ENCODE peak calls at places on chromosome 2, in seven cellular contexts. Z, P, W, Q, X, O and K are unnamed samples.

GRCh38 chr2:121664713-121665112 is 15.5 kb upstream of the CLASP1 start:
- DNase-seq in Z (no peak), P (no peak), W (no peak), Q (no peak), X (no peak), O (no peak), K (no peak)

GRCh38 chr2:78498125-78498524 is 527.4 kb upstream of the REG3G start:
- DNase-seq in Z (no peak), P (no peak), W (peak; percentile 54), Q (no peak), X (no peak), O (no peak), K (no peak)

GRCh38 chr2:71974846-71975245 is 172.8 kb downstream of the CYP26B1 start:
- DNase-seq in Z (no peak), P (no peak), W (no peak), Q (no peak), X (no peak), O (no peak), K (no peak)

GRCh38 chr2:134371041-134371440 is 117.2 kb downstream of the MGAT5 start:
- DNase-seq in Z (no peak), P (no peak), W (no peak), Q (no peak), X (no peak), O (no peak), K (no peak)

GRCh38 chr2:231613054-231613654 is 20.5 kb downstream of the TEX44 start:
- DNase-seq in Z (no peak), P (no peak), W (peak; percentile 85), Q (no peak), X (peak; percentile 31), O (no peak), K (no peak)

GRCh38 chr2:128457006-128457604 is 138.4 kb upstream of the HS6ST1 start:
- DNase-seq in Z (no peak), P (peak; percentile 14), W (peak; percentile 68), Q (no peak), X (no peak), O (peak; percentile 33), K (no peak)

GRCh38 chr2:72940361-72940760 is 23.0 kb downstream of the EMX1 start:
- DNase-seq in Z (no peak), P (no peak), W (no peak), Q (no peak), X (no peak), O (no peak), K (no peak)

GRCh38 chr2:109711230-109712125 is 82.6 kb upstream of the RGPD5 start:
- DNase-seq in Z (no peak), P (no peak), W (no peak), Q (peak; percentile 20), X (no peak), O (no peak), K (no peak)

GRCh38 chr2:105187531-105187930 is 54.0 kb upstream of the GPR45 start:
- DNase-seq in Z (no peak), P (no peak), W (no peak), Q (no peak), X (no peak), O (no peak), K (no peak)

GRCh38 chr2:55952415-55952814 is 28.8 kb upstream of the EFEMP1 start:
- DNase-seq in Z (no peak), P (no peak), W (no peak), Q (no peak), X (no peak), O (no peak), K (no peak)

GRCh38 chr2:114192362-114192761 is 250.1 kb upstream of the DPP10 start:
- DNase-seq in Z (no peak), P (no peak), W (no peak), Q (no peak), X (no peak), O (no peak), K (no peak)

GRCh38 chr2:233450854-233451575 is 96.7 kb downstream of the DGKD start:
- DNase-seq in Z (no peak), P (no peak), W (peak; percentile 62), Q (peak; percentile 19), X (no peak), O (peak; percentile 33), K (peak; percentile 27)

GRCh38 chr2:55771612-55772011 is 78.0 kb upstream of the PNPT1 start:
- DNase-seq in Z (no peak), P (peak; percentile 45), W (no peak), Q (no peak), X (no peak), O (no peak), K (no peak)

GRCh38 chr2:229870903-229871650 is 50.7 kb downstream of the TRIP12 start:
- DNase-seq in Z (no peak), P (no peak), W (no peak), Q (no peak), X (no peak), O (no peak), K (no peak)

GRCh38 chr2:181573140-181573736 is 83.7 kb downstream of the CERKL start:
- DNase-seq in Z (no peak), P (peak; percentile 72), W (no peak), Q (no peak), X (no peak), O (no peak), K (no peak)

GRCh38 chr2:62724106-62724505 is 18.6 kb downstream of the EHBP1 start:
- DNase-seq in Z (no peak), P (no peak), W (no peak), Q (no peak), X (no peak), O (no peak), K (no peak)

GRCh38 chr2:85541753-85542457 is 2.9 kb downstream of the MAT2A start:
- DNase-seq in Z (no peak), P (no peak), W (no peak), Q (no peak), X (no peak), O (no peak), K (no peak)

GRCh38 chr2:35688298-35688697 is 667.3 kb upstream of the CRIM1 start:
- DNase-seq in Z (no peak), P (no peak), W (no peak), Q (no peak), X (no peak), O (no peak), K (no peak)

GRCh38 chr2:102082591-102083586 is 59.7 kb upstream of the IL1R1 start:
- DNase-seq in Z (peak; percentile 19), P (no peak), W (no peak), Q (no peak), X (no peak), O (no peak), K (no peak)

DNA sequence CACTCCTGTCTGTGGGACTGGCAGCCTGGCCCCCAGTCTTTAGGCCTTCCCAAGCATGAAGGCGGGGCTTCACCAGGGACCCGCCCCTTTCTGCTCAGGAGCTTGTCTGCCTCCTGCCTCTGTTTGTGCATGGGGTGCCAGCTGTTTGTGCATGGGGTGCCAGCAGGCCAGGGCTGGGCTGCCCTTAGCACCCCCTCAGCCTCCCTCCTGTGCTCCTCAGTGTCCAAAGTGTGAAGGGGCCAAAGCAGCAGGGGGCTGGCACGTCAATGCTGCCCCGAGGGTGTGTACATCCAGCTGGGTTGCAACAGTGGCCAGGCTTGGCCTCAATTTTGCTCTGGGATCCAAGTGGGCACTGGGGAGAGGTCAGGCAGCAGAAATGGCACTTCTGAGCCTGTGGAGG is 298.0 kb upstream of the GALNT5 start:
- DNase-seq in Z (no peak), P (no peak), W (peak; percentile 64), Q (no peak), X (no peak), O (no peak), K (peak; percentile 28)
- H3K27ac ChIP-seq in Z (no peak overlapping the region), P (no peak overlapping the region), W (no peak overlapping the region), Q (no peak overlapping the region), X (no peak overlapping the region), O (no peak overlapping the region), K (no peak overlapping the region)

GRCh38 chr2:39898934-39899333 is 119.9 kb upstream of the THUMPD2 start:
- DNase-seq in Z (no peak), P (no peak), W (no peak), Q (no peak), X (no peak), O (no peak), K (no peak)

GRCh38 chr2:39893616-39894015 is 114.6 kb upstream of the THUMPD2 start:
- DNase-seq in Z (no peak), P (no peak), W (no peak), Q (no peak), X (no peak), O (no peak), K (no peak)

GRCh38 chr2:39902103-39902502 is 123.0 kb upstream of the THUMPD2 start:
- DNase-seq in Z (no peak), P (no peak), W (no peak), Q (no peak), X (no peak), O (no peak), K (no peak)

GRCh38 chr2:39897273-39897672 is 118.2 kb upstream of the THUMPD2 start:
- DNase-seq in Z (no peak), P (no peak), W (no peak), Q (no peak), X (no peak), O (no peak), K (no peak)
- H3K27me3 ChIP-seq in Z (no peaks in the 10 kb centered on the region), P (no peaks in the 10 kb centered on the region), W (no peaks in the 10 kb centered on the region), Q (no peaks in the 10 kb centered on the region), X (no peaks in the 10 kb centered on the region), O (no peaks in the 10 kb centered on the region), K (no peaks in the 10 kb centered on the region)

DNA sequence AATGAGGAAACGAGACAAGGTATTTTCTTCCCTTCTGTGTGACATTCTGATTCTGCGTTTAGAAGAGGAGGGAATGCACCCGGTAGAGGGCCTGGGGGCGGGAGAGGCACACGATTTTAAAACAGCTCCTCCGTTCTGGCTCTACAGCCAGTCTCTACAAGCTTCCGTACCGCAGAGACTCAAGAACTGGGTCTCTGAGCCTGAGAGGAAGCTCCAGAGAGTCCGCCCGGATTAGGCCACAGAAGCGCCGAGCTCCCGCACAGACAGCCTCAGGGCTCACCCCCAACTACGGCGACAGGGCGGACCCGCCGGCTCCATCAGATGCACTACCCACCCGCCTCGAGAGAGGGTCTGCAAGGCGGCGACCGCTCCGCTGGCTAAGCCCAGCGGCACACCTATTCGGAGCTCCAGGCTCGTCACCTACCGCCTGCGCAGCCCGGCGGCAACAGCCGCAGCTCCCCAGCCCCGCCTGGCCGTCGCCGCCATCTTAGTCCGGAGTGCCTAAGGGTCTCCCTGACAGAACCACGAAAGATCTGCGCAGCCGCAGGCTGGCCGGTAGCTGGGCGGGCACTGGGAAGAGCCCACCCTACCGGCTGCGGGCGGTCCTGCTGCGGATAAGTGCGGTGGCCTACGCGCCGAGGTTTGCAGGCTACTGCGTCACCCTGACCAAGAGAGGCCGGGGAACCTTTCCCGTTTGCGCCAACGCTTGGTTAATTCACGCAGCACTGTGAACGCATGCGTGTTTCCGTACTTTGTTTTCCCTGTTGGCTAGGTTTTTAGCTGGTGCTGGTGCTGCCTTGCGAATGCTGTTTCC is at the start of gene NFU1:
- DNase-seq in Z (peak; percentile 93), P (peak; percentile 97), W (peak; percentile 98), Q (peak; percentile 77), X (peak; percentile 94), O (peak; percentile 96), K (peak; percentile 95)
- H3K27ac ChIP-seq in Z (peak within 1 kb of the TSS; percentile 91), P (peak within 1 kb of the TSS; percentile 96), W (peak within 1 kb of the TSS; percentile 97), Q (peak within 1 kb of the TSS; percentile 98), X (peak within 1 kb of the TSS; percentile 96), O (peak within 1 kb of the TSS; percentile 85), K (peak within 1 kb of the TSS; percentile 93)

DNA sequence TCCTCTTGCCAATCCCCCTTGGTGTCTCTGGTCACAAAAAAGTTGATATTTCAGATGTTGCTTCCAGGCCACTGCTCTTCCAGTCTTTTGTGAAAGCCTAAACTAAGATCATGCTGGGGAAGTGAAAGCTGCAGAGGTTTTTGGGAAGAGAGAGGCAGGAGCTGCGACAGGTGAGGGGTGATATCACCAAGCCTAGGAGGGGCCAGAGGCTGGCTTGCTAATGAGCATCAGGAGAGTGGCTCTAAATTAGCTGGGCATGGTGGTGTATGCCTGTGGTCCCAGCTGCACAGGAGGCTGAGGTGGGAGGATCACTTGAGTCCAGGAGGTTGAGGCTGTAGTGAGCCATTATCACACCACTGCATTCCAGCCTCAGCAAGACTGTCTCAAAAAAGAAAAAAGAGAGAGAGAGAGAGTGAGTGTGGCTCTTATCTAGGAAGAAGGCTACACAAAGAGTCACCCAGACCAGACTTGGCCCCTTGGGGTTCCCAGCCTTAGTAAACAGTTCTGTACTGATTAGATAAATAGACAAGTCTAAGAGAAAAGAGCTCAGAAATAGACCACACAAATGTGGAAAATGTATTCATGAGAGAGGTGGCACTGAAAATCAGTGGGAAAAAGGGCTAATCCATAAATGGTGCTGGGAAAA is 14.6 kb upstream of the CDK5R2 start:
- DNase-seq in Z (no peak), P (no peak), W (no peak), Q (no peak), X (no peak), O (no peak), K (no peak)
- H3K27me3 ChIP-seq in Z (peaks cover 12% of the 10 kb centered on the region), P (peaks cover 2% of the 10 kb centered on the region), W (no peaks in the 10 kb centered on the region), Q (no peaks in the 10 kb centered on the region), X (peaks cover 92% of the 10 kb centered on the region), O (no peaks in the 10 kb centered on the region), K (no peaks in the 10 kb centered on the region)